ENCODE peak calls at places on chromosomes 3 and 15, in nine cellular contexts. W, Y, O, H, Z, R, C, P and Q are unnamed samples.

GRCh38 chr15:25725758-25726157 is 137.4 kb downstream of the ATP10A start:
- DNase-seq in O (no peak), C (no peak), H (no peak), Z (no peak), R (no peak), P (no peak), W (no peak), Y (no peak), Q (no peak)

GRCh38 chr3:150829408-150829807 is 66.4 kb upstream of the SIAH2 start:
- DNase-seq in H (no peak), Y (no peak), C (no peak), O (no peak), Z (no peak), P (no peak), W (no peak), R (no peak), Q (no peak)

GRCh38 chr3:72245183-72245811 is 460.3 kb upstream of the PROK2 start:
- DNase-seq in Y (peak; percentile 79), R (no peak), Z (no peak), P (no peak), W (no peak), O (peak; percentile 29), H (no peak), C (no peak), Q (no peak)

GRCh38 chr15:68773036-68773435 is 47.7 kb downstream of the ANP32A start:
- DNase-seq in Y (no peak), W (no peak), H (no peak), P (no peak), R (no peak), O (no peak), C (no peak), Z (no peak), Q (no peak)

GRCh38 chr3:13149331-13150203 is 76.3 kb upstream of the IQSEC1 start:
- DNase-seq in C (no peak), R (no peak), Z (no peak), O (no peak), P (no peak), W (no peak), H (peak; percentile 4), Y (no peak), Q (no peak)

GRCh38 chr3:139940622-139941021 is 5.6 kb downstream of the CLSTN2 start:
- DNase-seq in Y (peak; percentile 52), P (no peak), O (no peak), H (no peak), R (no peak), Z (no peak), W (no peak), C (no peak), Q (no peak)

GRCh38 chr15:31367730-31368344 is 41.2 kb downstream of the KLF13 start:
- DNase-seq in P (no peak), C (no peak), O (no peak), R (no peak), Z (no peak), H (peak; percentile 56), Y (no peak), W (no peak), Q (no peak)

GRCh38 chr15:69629631-69630161 is 177.1 kb downstream of the RPLP1 start:
- DNase-seq in Z (no peak), C (no peak), W (no peak), H (no peak), Y (no peak), P (no peak), O (no peak), R (peak; percentile 70), Q (no peak)

GRCh38 chr15:47718474-47719440 is 1.5 kb downstream of the SEMA6D start:
- DNase-seq in P (peak; percentile 35), C (peak; percentile 52), W (peak; percentile 59), O (peak; percentile 8), R (peak; percentile 82), Z (peak; percentile 40), H (peak; percentile 45), Y (peak; percentile 43), Q (no peak)

GRCh38 chr15:85009435-85009834 is 27.8 kb downstream of the PDE8A start:
- DNase-seq in O (no peak), W (no peak), Y (no peak), P (no peak), Z (no peak), C (no peak), R (no peak), H (no peak), Q (no peak)

GRCh38 chr15:28989239-28989830 is 103.6 kb downstream of the APBA2 start:
- DNase-seq in C (no peak), W (peak; percentile 75), P (no peak), Z (peak; percentile 61), H (no peak), Y (no peak), O (no peak), R (no peak), Q (no peak)

GRCh38 chr3:54578417-54578816 is 349.4 kb downstream of the LRTM1 start:
- DNase-seq in W (no peak), P (no peak), C (no peak), Y (no peak), Z (no peak), R (no peak), H (no peak), O (peak; percentile 7), Q (no peak)

GRCh38 chr3:42655331-42655888 is 1.9 kb downstream of the ZBTB47 start:
- DNase-seq in Z (peak; percentile 34), W (peak; percentile 38), H (no peak), R (no peak), P (no peak), O (no peak), Y (no peak), C (peak; percentile 61), Q (no peak)

GRCh38 chr15:37900286-37901221 is 33.9 kb upstream of the TMCO5A start:
- DNase-seq in C (no peak), Y (no peak), W (no peak), O (peak; percentile 76), R (no peak), H (no peak), P (peak; percentile 37), Z (no peak), Q (no peak)

GRCh38 chr3:185103359-185104127 is 49.3 kb downstream of the C3orf70 start:
- DNase-seq in R (no peak), O (peak; percentile 36), W (no peak), Z (no peak), Y (no peak), C (no peak), H (no peak), P (no peak), Q (no peak)

GRCh38 chr3:9770276-9770812 is 597 bp upstream of the CAMK1 start:
- DNase-seq in O (peak; percentile 90), W (no peak), H (peak; percentile 86), Z (peak; percentile 38), Y (peak; percentile 83), R (no peak), C (peak; percentile 86), P (no peak), Q (no peak)

GRCh38 chr3:127254730-127255129 is 33.1 kb downstream of the PRR20G start:
- DNase-seq in H (no peak), C (no peak), Z (peak; percentile 2), W (no peak), Y (no peak), R (no peak), O (peak; percentile 10), P (no peak), Q (no peak)

GRCh38 chr15:96585634-96586386 is 255.3 kb downstream of the NR2F2 start:
- DNase-seq in Z (peak; percentile 24), H (no peak), R (no peak), Y (no peak), O (peak; percentile 40), C (no peak), P (peak; percentile 5), W (peak; percentile 46), Q (no peak)

GRCh38 chr15:52227456-52227855 is 36.3 kb upstream of the GNB5 start:
- DNase-seq in P (peak; percentile 82), O (peak; percentile 88), H (peak; percentile 77), R (no peak), C (no peak), Z (peak; percentile 92), Y (peak; percentile 52), W (peak; percentile 82), Q (peak; percentile 88)

GRCh38 chr3:8458711-8459110 is 42.9 kb upstream of the LMCD1 start:
- DNase-seq in P (peak; percentile 90), O (peak; percentile 68), R (no peak), C (no peak), W (no peak), Z (no peak), H (no peak), Y (no peak), Q (no peak)

GRCh38 chr3:13714251-13714916 is 165.5 kb downstream of the FBLN2 start:
- DNase-seq in H (no peak), Y (peak; percentile 2), Z (no peak), P (no peak), W (no peak), C (no peak), R (no peak), O (no peak), Q (no peak)

GRCh38 chr15:91941871-91942270 is 88.4 kb downstream of the SLCO3A1 start:
- DNase-seq in H (no peak), Z (no peak), C (no peak), Y (no peak), R (no peak), W (no peak), P (no peak), O (peak; percentile 42), Q (no peak)
- TF ChIP-seq CTCF in H (no peak), Z (no peak), C (no peak), Y (peak; percentile 38), R (no peak), W (no peak), P (no peak), O (no peak), Q (no peak)

DNA sequence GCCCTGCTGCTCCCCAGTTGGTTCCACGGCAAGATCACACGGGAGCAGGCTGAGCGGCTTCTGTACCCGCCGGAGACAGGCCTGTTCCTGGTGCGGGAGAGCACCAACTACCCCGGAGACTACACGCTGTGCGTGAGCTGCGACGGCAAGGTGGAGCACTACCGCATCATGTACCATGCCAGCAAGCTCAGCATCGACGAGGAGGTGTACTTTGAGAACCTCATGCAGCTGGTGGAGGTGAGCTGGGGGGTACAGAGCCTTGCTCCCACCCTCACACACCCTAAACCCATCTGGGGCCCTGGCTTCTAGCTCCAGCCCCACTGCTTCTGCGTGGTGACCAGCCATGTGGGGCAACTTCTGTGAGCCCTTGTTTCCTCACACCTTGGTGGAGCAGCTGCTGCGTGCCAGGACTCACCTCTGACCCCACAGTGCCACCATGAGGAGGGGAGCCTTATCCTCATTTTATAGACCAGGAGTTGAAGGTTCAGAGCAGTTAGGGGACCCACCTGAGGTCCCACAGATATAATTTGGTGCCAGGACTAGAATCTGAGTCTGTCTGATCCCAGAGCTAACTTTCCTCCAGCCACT is 13.3 kb upstream of the LMAN1L start:
- DNase-seq in Z (no peak), R (no peak), O (no peak), H (no peak), C (no peak), W (no peak), Y (no peak), P (no peak), Q (no peak)
- H3K4me3 ChIP-seq in Z (no peak overlapping the region), R (no peak overlapping the region), O (no peak overlapping the region), H (no peak overlapping the region), C (no peak overlapping the region), W (no peak overlapping the region), Y (no peak overlapping the region), P (no peak overlapping the region), Q (no peak overlapping the region)

GRCh38 chr3:160027541-160028195 is 39.0 kb downstream of the IL12A start:
- DNase-seq in W (no peak), P (peak; percentile 72), R (no peak), Z (no peak), Y (no peak), H (no peak), C (no peak), O (peak; percentile 59), Q (peak; percentile 63)
- TF ChIP-seq CTCF in W (no peak), P (no peak), R (no peak), Z (no peak), Y (no peak), H (no peak), C (no peak), O (no peak), Q (no peak)

GRCh38 chr3:141383555-141384129 is 15.3 kb downstream of the ZBTB38 start:
- DNase-seq in Y (no peak), W (no peak), R (no peak), O (no peak), C (no peak), H (no peak), Z (no peak), P (peak; percentile 46), Q (no peak)
- H3K4me3 ChIP-seq in Y (no peak overlapping the region), W (no peak overlapping the region), R (no peak overlapping the region), O (no peak overlapping the region), C (no peak overlapping the region), H (peak overlapping the region; percentile 2), Z (no peak overlapping the region), P (no peak overlapping the region), Q (peak overlapping the region; percentile 58)